ENCODE peak calls at places on chromosomes 16 and 17, in four cellular contexts. E, O, A and V are unnamed samples.

GRCh38 chr16:11675561-11676511 is 7.6 kb downstream of the SNN start:
- DNase-seq in E (peak), O (peak), A (peak), V (no peak)

GRCh38 chr17:72393553-72393952 is 272.7 kb downstream of the SOX9 start:
- DNase-seq in E (peak), O (no peak), A (no peak), V (no peak)

GRCh38 chr17:58535431-58535830 is 21.0 kb upstream of the MTMR4 start:
- DNase-seq in E (peak), O (no peak), A (no peak), V (no peak)

GRCh38 chr17:43822566-43823190 is 10.3 kb downstream of the MPP3 start:
- DNase-seq in E (no peak), O (no peak), A (no peak), V (no peak)

GRCh38 chr16:53089434-53090270 is 34.9 kb downstream of the CHD9 start:
- DNase-seq in E (no peak), O (no peak), A (no peak), V (no peak)

GRCh38 chr17:8151641-8152111 is 528 bp downstream of the PER1 start:
- DNase-seq in E (peak), O (no peak), A (peak), V (peak)

GRCh38 chr16:65111306-65111705 is 10.6 kb downstream of the CDH11 start:
- DNase-seq in E (no peak), O (no peak), A (no peak), V (no peak)

GRCh38 chr17:34703533-34703932 is 124.2 kb downstream of the TMEM132E start:
- DNase-seq in E (peak), O (peak), A (peak), V (no peak)

GRCh38 chr16:28264656-28265055 is 27.7 kb upstream of the SBK1 start:
- DNase-seq in E (peak), O (peak), A (no peak), V (peak)

GRCh38 chr17:80984749-80985148 is 6.9 kb upstream of the CHMP6 start:
- DNase-seq in E (peak), O (no peak), A (no peak), V (no peak)

GRCh38 chr17:80224683-80225082 is 4.5 kb downstream of the SLC26A11 start:
- DNase-seq in E (no peak), O (no peak), A (no peak), V (no peak)

GRCh38 chr16:21685034-21685455 is 21.3 kb downstream of the OTOA start:
- DNase-seq in E (no peak), O (no peak), A (no peak), V (no peak)

GRCh38 chr16:1454561-1454960 is 10.2 kb upstream of the CCDC154 start:
- DNase-seq in E (no peak), O (no peak), A (no peak), V (no peak)

GRCh38 chr16:58459344-58460218 is 40.4 kb upstream of the NDRG4 start:
- DNase-seq in E (peak), O (peak), A (peak), V (no peak)

GRCh38 chr16:21996923-21997692 is 3.8 kb downstream of the PDZD9 start:
- DNase-seq in E (no peak), O (no peak), A (no peak), V (no peak)

GRCh38 chr16:19851476-19851875 is 33.2 kb downstream of the GPRC5B start:
- DNase-seq in E (no peak), O (no peak), A (no peak), V (no peak)

GRCh38 chr17:36885761-36886365 is 51.4 kb upstream of the LHX1 start:
- DNase-seq in E (no peak), O (no peak), A (no peak), V (no peak)

GRCh38 chr16:3498988-3499387 is 1.8 kb upstream of the CLUAP1 start:
- DNase-seq in E (no peak), O (no peak), A (no peak), V (no peak)

GRCh38 chr17:55161935-55162555 is 102.7 kb upstream of the HLF start:
- DNase-seq in E (peak), O (no peak), A (no peak), V (no peak)

GRCh38 chr17:43406676-43407645 is 8.2 kb downstream of the ARL4D start:
- DNase-seq in E (peak), O (no peak), A (no peak), V (no peak)

GRCh38 chr17:6666077-6666521 is 14.5 kb downstream of the C17orf100 start:
- DNase-seq in E (peak), O (peak), A (peak), V (peak)

GRCh38 chr16:12470311-12471229 is 333.1 kb downstream of the CPPED1 start:
- DNase-seq in E (peak), O (no peak), A (no peak), V (no peak)

GRCh38 chr16:67284699-67285646 is 5.6 kb downstream of the PLEKHG4 start:
- DNase-seq in E (peak), O (peak), A (no peak), V (no peak)

GRCh38 chr17:35748323-35748960 is 4.6 kb downstream of the GAS2L2 start:
- DNase-seq in E (peak), O (peak), A (peak), V (no peak)

GRCh38 chr16:54817432-54817831 is 113.2 kb upstream of the IRX5 start:
- DNase-seq in E (peak), O (peak), A (no peak), V (no peak)

GRCh38 chr17:72031219-72031906 is 89.5 kb upstream of the SOX9 start:
- DNase-seq in E (no peak), O (no peak), A (no peak), V (no peak)

GRCh38 chr17:64641499-64641898 is 20.6 kb downstream of the SMURF2 start:
- DNase-seq in E (peak), O (no peak), A (peak), V (no peak)

GRCh38 chr17:49490271-49490670 is 4.8 kb upstream of the NGFR start:
- DNase-seq in E (no peak), O (no peak), A (no peak), V (no peak)

GRCh38 chr17:40605301-40605700 is 40.0 kb upstream of the CCR7 start:
- DNase-seq in E (no peak), O (no peak), A (peak), V (no peak)

GRCh38 chr16:74626741-74627416 is 20.0 kb upstream of the GLG1 start:
- DNase-seq in E (no peak), O (no peak), A (peak), V (no peak)

GRCh38 chr16:27195941-27196595 is 7.3 kb upstream of the KDM8 start:
- DNase-seq in E (no peak), O (no peak), A (peak), V (no peak)

GRCh38 chr16:89491974-89492687 is 1.8 kb upstream of the ANKRD11 start:
- DNase-seq in E (no peak), O (no peak), A (no peak), V (no peak)